ENCODE peak calls at places on chromosome X, in eight cellular contexts. K is tibial nerve, B is esophagus squamous epithelium, G is transverse colon, P is kidney, T is RWPE2, I is endodermal cell, A is left ventricle myocardium inferior. C is an unnamed sample.
A peak's percentile ranks its signal among the peaks of the same experiment; 100 is the strongest.

GRCh38 chrX:88202149-88202548 is 544.9 kb upstream of the CPXCR1 start:
- DNase-seq in B (no peak), A (no peak), G (no peak), K (no peak), I (no peak), T (no peak), P (no peak), C (no peak)

GRCh38 chrX:103540145-103540544 is 20.9 kb upstream of the RAB40A start:
- DNase-seq in K (no peak), G (no peak), T (no peak), P (no peak), A (no peak), B (no peak), I (no peak), C (no peak)

GRCh38 chrX:114924846-114925245 is 92.6 kb downstream of the IL13RA2 start:
- DNase-seq in K (no peak), P (no peak), G (no peak), A (no peak), B (no peak), I (no peak), T (no peak), C (no peak)

GRCh38 chrX:130594453-130594916 is 192.7 kb downstream of the RBMX2 start:
- DNase-seq in G (no peak), B (no peak), K (no peak), T (no peak), A (no peak), I (no peak), P (no peak), C (no peak)

GRCh38 chrX:16212024-16212423 is 44.7 kb downstream of the MAGEB17 start:
- DNase-seq in A (no peak), T (no peak), I (no peak), K (no peak), G (no peak), B (no peak), P (no peak), C (no peak)

GRCh38 chrX:130174051-130174704 is 2.4 kb downstream of the RAB33A start:
- DNase-seq in A (peak; percentile 15), P (peak; percentile 82), G (no peak), T (no peak), B (no peak), K (peak; percentile 36), I (no peak), C (no peak)

GRCh38 chrX:132750312-132751042 is 208.0 kb downstream of the HS6ST2 start:
- DNase-seq in B (no peak), A (no peak), I (no peak), P (no peak), T (no peak), K (no peak), G (no peak), C (no peak)

GRCh38 chrX:357035-357692 is 29.5 kb downstream of the PPP2R3B start:
- DNase-seq in K (no peak), I (no peak), A (no peak), T (peak; percentile 49), G (no peak), B (no peak), P (peak; percentile 25), C (no peak)

GRCh38 chrX:154750301-154751120 is at the start of gene GAB3:
- DNase-seq in B (no peak), A (peak; percentile 52), G (peak; percentile 46), I (peak; percentile 71), K (no peak), P (peak; percentile 77), T (no peak), C (peak; percentile 57)

GRCh38 chrX:363621-364375 is 22.9 kb downstream of the PPP2R3B start:
- DNase-seq in B (no peak), P (peak; percentile 54), A (no peak), K (no peak), I (no peak), G (no peak), T (peak; percentile 57), C (no peak)

GRCh38 chrX:109774706-109775105 is 41.6 kb upstream of the ACSL4 start:
- DNase-seq in I (no peak), T (no peak), K (peak; percentile 10), A (no peak), B (no peak), P (no peak), G (no peak), C (no peak)

GRCh38 chrX:118348186-118348810 is 2.4 kb downstream of the WDR44 start:
- DNase-seq in G (no peak), P (no peak), I (no peak), B (no peak), A (no peak), T (no peak), K (no peak), C (no peak)
- H3K4me3 ChIP-seq in G (peak overlapping the region; percentile 82), P (peak overlapping the region; percentile 81), I (peak overlapping the region; percentile 90), B (peak overlapping the region; percentile 73), A (peak overlapping the region; percentile 80), T (peak overlapping the region; percentile 67), K (no peak overlapping the region), C (peak overlapping the region; percentile 87)

GRCh38 chrX:119647552-119648420 is 41.6 kb upstream of the NKRF start:
- DNase-seq in K (no peak), A (no peak), P (peak; percentile 21), I (no peak), B (no peak), T (no peak), G (no peak), C (peak; percentile 80)
- H3K36me3 ChIP-seq in K (no peaks in the 10 kb centered on the region), A (no peaks in the 10 kb centered on the region), P (no peaks in the 10 kb centered on the region), I (no peaks in the 10 kb centered on the region), B (peaks cover 9% of the 10 kb centered on the region), T (no peaks in the 10 kb centered on the region), G (no peaks in the 10 kb centered on the region), C (peaks cover 22% of the 10 kb centered on the region)

DNA sequence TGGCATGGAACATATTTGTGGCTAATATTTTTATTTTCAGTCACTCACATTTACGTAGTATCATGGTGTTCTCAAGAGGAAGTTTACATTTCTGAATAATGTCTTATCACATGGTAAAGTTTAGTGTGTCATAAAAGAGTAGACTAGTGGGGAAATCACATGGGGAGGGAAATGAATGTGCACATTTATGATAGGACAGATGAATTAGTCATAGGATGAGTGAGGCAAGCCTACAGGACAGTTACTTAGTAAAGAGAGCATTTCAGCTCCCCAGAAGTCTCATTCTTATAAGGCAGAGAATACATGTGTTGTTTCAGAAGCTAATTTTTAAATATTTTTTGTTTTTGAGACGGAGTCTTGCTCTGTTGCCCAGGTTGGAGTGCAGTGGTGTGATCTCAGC is 6.2 kb downstream of the GK start:
- DNase-seq in A (no peak), K (no peak), P (no peak), I (no peak), B (no peak), T (no peak), G (no peak), C (no peak)
- H3K27ac ChIP-seq in A (no peak overlapping the region), K (no peak overlapping the region), P (no peak overlapping the region), I (no peak overlapping the region), B (no peak overlapping the region), T (peak overlapping the region; percentile 70), G (peak overlapping the region; percentile 31), C (no peak overlapping the region)

GRCh38 chrX:67612231-67612630 is 68.4 kb downstream of the AR start:
- DNase-seq in B (no peak), I (no peak), P (no peak), K (no peak), G (no peak), A (no peak), T (no peak), C (no peak)

GRCh38 chrX:67610282-67610681 is 66.5 kb downstream of the AR start:
- DNase-seq in P (no peak), I (no peak), B (no peak), T (no peak), A (no peak), G (no peak), K (no peak), C (no peak)

GRCh38 chrX:67613366-67613765 is 69.5 kb downstream of the AR start:
- DNase-seq in B (no peak), G (no peak), P (no peak), I (no peak), K (no peak), A (no peak), T (no peak), C (no peak)

GRCh38 chrX:67614414-67614813 is 70.6 kb downstream of the AR start:
- DNase-seq in P (no peak), B (no peak), A (no peak), K (no peak), T (no peak), I (no peak), G (no peak), C (no peak)

DNA sequence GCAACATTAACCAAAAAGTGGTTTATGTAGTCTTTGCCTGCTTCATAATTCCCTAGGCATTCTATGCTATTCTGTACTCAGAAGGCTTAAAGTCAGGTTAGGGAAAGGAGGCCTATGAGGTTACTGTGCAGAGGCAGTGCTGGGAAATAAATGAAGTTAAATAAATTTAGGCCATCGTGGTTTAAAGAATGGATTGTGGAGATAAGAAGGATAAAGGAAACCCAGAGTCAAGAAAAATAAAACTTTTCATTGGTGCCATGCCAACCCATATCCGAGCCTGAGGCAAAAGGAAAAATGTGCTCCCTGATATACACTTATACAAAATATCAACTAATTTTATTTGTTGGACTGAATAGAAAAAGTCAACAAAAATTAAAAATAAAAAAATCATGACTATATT is 70.2 kb downstream of the AR start:
- DNase-seq in P (no peak), T (no peak), A (no peak), G (no peak), B (no peak), I (no peak), K (no peak), C (no peak)
- H3K4me3 ChIP-seq in P (no peak overlapping the region), T (no peak overlapping the region), A (no peak overlapping the region), G (no peak overlapping the region), B (no peak overlapping the region), I (no peak overlapping the region), K (no peak overlapping the region), C (no peak overlapping the region)

DNA sequence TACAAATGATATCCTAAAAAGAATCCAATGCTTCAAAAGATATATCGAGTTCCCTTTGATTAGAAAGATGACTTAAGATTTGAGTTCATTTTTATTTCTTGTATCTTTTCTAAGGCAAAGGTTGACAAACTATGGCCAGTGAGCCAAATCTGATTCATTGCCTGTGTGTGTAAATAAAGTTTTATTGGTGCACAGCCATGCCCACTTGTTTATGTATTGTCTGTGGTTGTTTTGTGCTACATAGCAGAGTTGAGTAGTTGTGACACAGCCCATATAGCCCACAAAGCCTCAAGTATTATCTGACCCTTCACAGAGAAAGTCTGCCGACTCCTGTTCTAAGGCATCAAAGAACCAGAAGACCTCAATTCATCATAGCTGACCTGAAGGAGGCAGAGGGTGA is 32.2 kb upstream of the EIF1AX start:
- DNase-seq in A (no peak), P (no peak), K (no peak), G (no peak), B (no peak), I (no peak), T (no peak), C (no peak)
- H3K36me3 ChIP-seq in A (peaks cover 44% of the 10 kb centered on the region), P (peaks cover 7% of the 10 kb centered on the region), K (no peaks in the 10 kb centered on the region), G (no peaks in the 10 kb centered on the region), B (peaks cover 71% of the 10 kb centered on the region), I (peaks cover 51% of the 10 kb centered on the region), T (peaks cover 34% of the 10 kb centered on the region), C (peaks cover 23% of the 10 kb centered on the region)

C was measured in CD8-positive, alpha-beta memory T cell.